ENCODE peak calls at places on chromosomes 13 and 19, in eight cellular contexts. M is Peyer's patch; Q is AG10803; D is upper lobe of right lung; W is cardiac muscle cell; S is CD8-positive, alpha-beta T cell; J is endodermal cell; V is fibroblast of lung. Z is an unnamed sample.

GRCh38 chr19:55358943-55359908 is 3.8 kb downstream of the GARIN5B start:
- DNase-seq in Q (no peak), D (no peak), M (no peak), W (no peak), V (no peak), S (no peak), J (no peak), Z (no peak)

GRCh38 chr19:19305066-19305465 is 15.2 kb downstream of the SUGP1 start:
- DNase-seq in S (no peak), V (no peak), Q (no peak), J (no peak), D (no peak), W (no peak), M (no peak), Z (no peak)

GRCh38 chr13:30798776-30799625 is 63.7 kb downstream of the ALOX5AP start:
- DNase-seq in Q (no peak), W (no peak), S (no peak), J (no peak), V (peak; percentile 83), D (no peak), M (no peak), Z (no peak)

GRCh38 chr13:31950121-31950810 is 81.3 kb upstream of the FRY start:
- DNase-seq in M (no peak), D (no peak), V (no peak), J (no peak), Q (no peak), W (no peak), S (no peak), Z (no peak)

GRCh38 chr13:114131581-114132418 is 623 bp downstream of the RASA3 start:
- DNase-seq in S (no peak), D (no peak), W (peak; percentile 49), J (no peak), Q (peak; percentile 36), V (peak; percentile 59), M (peak; percentile 42), Z (peak; percentile 19)

GRCh38 chr13:34587586-34587985 is 354.5 kb upstream of the NBEA start:
- DNase-seq in M (no peak), V (no peak), W (no peak), Q (peak; percentile 31), D (no peak), J (no peak), S (no peak), Z (no peak)

GRCh38 chr19:46202872-46203860 is 26.4 kb upstream of the IGFL1 start:
- DNase-seq in M (no peak), Q (no peak), S (no peak), W (no peak), J (no peak), D (no peak), V (no peak), Z (no peak)

GRCh38 chr19:48810151-48810550 is 678 bp downstream of the BCAT2 start:
- DNase-seq in Q (no peak), S (no peak), D (no peak), J (no peak), V (no peak), W (no peak), M (no peak), Z (no peak)

GRCh38 chr19:13022111-13022858 is 27.0 kb downstream of the NFIX start:
- DNase-seq in Q (peak; percentile 75), V (peak; percentile 70), M (no peak), W (no peak), J (no peak), D (no peak), S (no peak), Z (no peak)

GRCh38 chr13:93450226-93450625 is 223.6 kb downstream of the GPC6 start:
- DNase-seq in Q (peak; percentile 65), S (no peak), W (no peak), J (no peak), D (no peak), M (no peak), V (peak; percentile 79), Z (no peak)

GRCh38 chr19:1252818-1253513 is 4.6 kb downstream of the MIDN start:
- DNase-seq in V (peak; percentile 98), M (peak; percentile 92), W (no peak), S (peak; percentile 74), Q (peak; percentile 99), J (peak; percentile 65), D (peak; percentile 97), Z (peak; percentile 70)

GRCh38 chr19:16435238-16435911 is 36.4 kb downstream of the EPS15L1 start:
- DNase-seq in Q (peak; percentile 99), D (no peak), M (no peak), W (peak; percentile 56), J (no peak), V (peak; percentile 97), S (no peak), Z (no peak)

GRCh38 chr13:45833242-45833641 is 18.3 kb downstream of the SIAH3 start:
- DNase-seq in Q (peak; percentile 9), J (no peak), D (no peak), W (no peak), S (no peak), V (no peak), M (no peak), Z (no peak)

GRCh38 chr13:59447846-59448620 is 715.7 kb downstream of the DIAPH3 start:
- DNase-seq in J (peak; percentile 70), Q (peak; percentile 71), W (no peak), M (no peak), S (no peak), D (no peak), V (peak; percentile 94), Z (no peak)

GRCh38 chr19:15241259-15241658 is 9.0 kb upstream of the EPHX3 start:
- DNase-seq in M (no peak), Q (no peak), D (no peak), S (no peak), V (no peak), W (no peak), J (no peak), Z (no peak)

GRCh38 chr19:18878058-18878797 is 17.7 kb downstream of the CERS1 start:
- DNase-seq in S (no peak), D (no peak), M (no peak), V (no peak), Q (no peak), W (no peak), J (no peak), Z (no peak)

GRCh38 chr13:24512208-24513068 is at the start of gene PARP4:
- DNase-seq in M (peak; percentile 82), S (peak; percentile 53), J (peak; percentile 90), W (peak; percentile 84), V (peak; percentile 91), D (peak; percentile 94), Q (peak; percentile 81), Z (peak; percentile 61)

GRCh38 chr19:19550454-19550842 is 12.4 kb downstream of the CILP2 start:
- DNase-seq in V (peak; percentile 92), W (no peak), Q (peak; percentile 73), S (no peak), D (no peak), J (no peak), M (no peak), Z (no peak)

GRCh38 chr13:98622926-98623325 is 46.0 kb upstream of the STK24 start:
- DNase-seq in S (no peak), D (no peak), W (no peak), J (no peak), M (no peak), Q (no peak), V (no peak), Z (no peak)

GRCh38 chr13:97627566-97627965 is 193.6 kb downstream of the RAP2A start:
- DNase-seq in V (peak; percentile 87), S (no peak), M (no peak), W (peak; percentile 29), D (no peak), J (peak; percentile 69), Q (peak; percentile 84), Z (no peak)

GRCh38 chr13:77000475-77000874 is 8.6 kb downstream of the CLN5 start:
- DNase-seq in M (no peak), Q (peak; percentile 55), V (no peak), D (no peak), W (no peak), J (no peak), S (no peak), Z (no peak)

GRCh38 chr13:29961036-29961685 is 110.7 kb upstream of the UBL3 start:
- DNase-seq in J (no peak), V (no peak), S (no peak), M (no peak), D (no peak), Q (no peak), W (no peak), Z (no peak)

GRCh38 chr13:32737679-32738078 is 151.4 kb downstream of the PDS5B start:
- DNase-seq in W (no peak), V (no peak), J (no peak), S (no peak), Q (peak; percentile 9), D (no peak), M (no peak), Z (no peak)

GRCh38 chr19:4063369-4064072 is 3.2 kb downstream of the ZBTB7A start:
- DNase-seq in Q (no peak), V (no peak), S (no peak), M (no peak), W (no peak), J (peak; percentile 78), D (no peak), Z (no peak)
- H3K4me3 ChIP-seq in Q (peak overlapping the region; percentile 74), V (peak overlapping the region; percentile 60), S (peak overlapping the region; percentile 69), M (peak overlapping the region; percentile 93), W (peak overlapping the region; percentile 63), J (peak overlapping the region; percentile 82), D (peak overlapping the region; percentile 92), Z (peak overlapping the region; percentile 77)

GRCh38 chr13:83878691-83879410 is 3.4 kb downstream of the SLITRK1 start:
- DNase-seq in J (peak; percentile 69), M (no peak), W (peak; percentile 28), S (no peak), Q (no peak), V (no peak), D (no peak), Z (no peak)
- H3K4me3 ChIP-seq in J (peak overlapping the region; percentile 77), M (no peak overlapping the region), W (no peak overlapping the region), S (no peak overlapping the region), Q (peak overlapping the region; percentile 54), V (peak overlapping the region; percentile 54), D (no peak overlapping the region), Z (no peak overlapping the region)

GRCh38 chr19:47331931-47332547 is at the start of gene C5AR2:
- DNase-seq in Q (peak; percentile 24), W (no peak), D (no peak), J (no peak), V (no peak), M (no peak), S (no peak), Z (no peak)
- H3K4me3 ChIP-seq in Q (peak within 1 kb of the TSS; percentile 26), W (no peak within 1 kb of the TSS), D (no peak within 1 kb of the TSS), J (no peak within 1 kb of the TSS), V (no peak within 1 kb of the TSS), M (no peak within 1 kb of the TSS), S (no peak within 1 kb of the TSS), Z (no peak within 1 kb of the TSS)

DNA sequence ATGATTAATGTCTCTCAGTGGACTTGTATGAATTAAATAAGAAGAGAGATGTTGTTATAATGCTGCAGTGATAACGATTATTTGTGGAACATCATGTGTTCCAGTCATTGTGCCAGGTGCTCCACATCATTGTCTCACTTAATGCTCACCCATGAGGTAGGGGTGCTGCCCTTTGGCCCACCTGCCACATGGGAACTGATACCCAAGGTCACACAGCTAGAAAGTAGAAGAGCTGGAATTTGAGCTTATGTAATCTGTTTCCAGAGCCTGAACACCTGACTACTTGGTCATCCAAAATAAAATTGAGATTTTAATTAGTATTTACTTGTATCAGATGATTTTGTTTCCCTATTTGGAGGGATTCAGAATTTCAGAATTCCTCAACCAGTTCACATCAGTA is 36.0 kb upstream of the GPI start:
- DNase-seq in Q (no peak), D (no peak), M (no peak), W (no peak), S (no peak), J (no peak), V (no peak), Z (no peak)
- H3K4me3 ChIP-seq in Q (no peak overlapping the region), D (no peak overlapping the region), M (no peak overlapping the region), W (no peak overlapping the region), S (no peak overlapping the region), J (no peak overlapping the region), V (no peak overlapping the region), Z (no peak overlapping the region)